ENCODE peak calls at places on chromosome 1, in ten cellular contexts. M is NCI-H1436; K is HT1080; P is HuH-7.5; E is Ammon's horn; S is AG10803; N is NCI-H345; Y is fibroblast of the conjunctiva; I is activated CD4-positive, alpha-beta T cell treated with anti-CD3 and anti-CD28 coated beads for 36 hours; C is left lung. T is an unnamed sample.

GRCh38 chr1:54768093-54768492 is 3.8 kb upstream of the PARS2 start:
- DNase-seq in Y (no peak), M (peak; percentile 13), N (no peak), C (no peak), E (peak; percentile 49), S (no peak), K (no peak), P (no peak), I (peak; percentile 25), T (no peak)

GRCh38 chr1:52056937-52057231 is 789 bp downstream of the BTF3L4 start:
- DNase-seq in S (peak; percentile 80), E (no peak), M (no peak), P (no peak), K (no peak), I (no peak), Y (no peak), C (no peak), N (no peak), T (no peak)

GRCh38 chr1:189658381-189658780 is 819.3 kb downstream of the BRINP3 start:
- DNase-seq in I (no peak), N (no peak), Y (no peak), C (no peak), M (no peak), K (peak; percentile 11), E (peak; percentile 47), P (no peak), S (no peak), T (no peak)

GRCh38 chr1:181161170-181161870 is 72.8 kb downstream of the IER5 start:
- DNase-seq in Y (no peak), M (no peak), I (no peak), P (no peak), E (no peak), S (no peak), N (no peak), C (no peak), K (peak; percentile 61), T (no peak)

GRCh38 chr1:52927219-52928082 is at the start of gene SCP2:
- DNase-seq in K (peak; percentile 26), C (peak; percentile 95), Y (peak; percentile 31), M (peak; percentile 70), I (peak; percentile 90), S (peak; percentile 70), P (peak; percentile 75), E (peak; percentile 81), N (peak; percentile 68), T (no peak)

GRCh38 chr1:112605633-112606327 is 13.2 kb downstream of the ST7L start:
- DNase-seq in P (no peak), N (no peak), K (peak; percentile 27), I (no peak), Y (no peak), C (no peak), M (no peak), E (no peak), S (peak; percentile 4), T (no peak)

GRCh38 chr1:77900687-77901293 is 12.4 kb downstream of the NEXN start:
- DNase-seq in K (peak; percentile 64), C (no peak), I (peak; percentile 32), S (peak; percentile 69), P (no peak), Y (peak; percentile 70), N (peak; percentile 36), E (peak; percentile 78), M (peak; percentile 5), T (peak; percentile 40)

GRCh38 chr1:91124989-91125417 is 103.2 kb upstream of the ZNF644 start:
- DNase-seq in M (no peak), Y (peak; percentile 2), S (peak; percentile 28), K (no peak), N (no peak), I (peak; percentile 66), E (peak; percentile 12), P (no peak), C (no peak), T (no peak)

GRCh38 chr1:91744973-91745648 is 140.8 kb downstream of the TGFBR3 start:
- DNase-seq in N (peak; percentile 5), P (no peak), M (no peak), C (no peak), E (no peak), I (no peak), Y (peak; percentile 83), S (peak; percentile 61), K (no peak), T (no peak)

GRCh38 chr1:165910764-165911421 is 83.5 kb downstream of the UCK2 start:
- DNase-seq in Y (no peak), K (no peak), N (no peak), S (no peak), C (no peak), M (no peak), P (peak; percentile 49), E (no peak), I (no peak), T (no peak)

GRCh38 chr1:62229932-62230331 is 35.3 kb downstream of the L1TD1 start:
- DNase-seq in N (no peak), E (no peak), S (no peak), P (no peak), M (no peak), K (no peak), I (no peak), C (no peak), Y (no peak), T (no peak)

GRCh38 chr1:62722796-62723195 is 34.6 kb upstream of the DOCK7 start:
- DNase-seq in N (no peak), I (no peak), Y (no peak), E (no peak), K (no peak), P (no peak), M (no peak), S (no peak), C (no peak), T (no peak)

GRCh38 chr1:224700915-224701531 is 84.9 kb downstream of the CNIH3 start:
- DNase-seq in E (no peak), Y (peak; percentile 20), N (peak; percentile 2), K (peak; percentile 42), C (no peak), P (no peak), I (peak; percentile 25), S (peak; percentile 21), M (peak; percentile 18), T (no peak)

GRCh38 chr1:71737768-71738167 is 544.6 kb downstream of the NEGR1 start:
- DNase-seq in M (no peak), I (no peak), S (no peak), E (no peak), K (no peak), C (no peak), N (no peak), Y (no peak), P (no peak), T (no peak)

GRCh38 chr1:118921994-118922393 is 66.1 kb downstream of the TBX15 start:
- DNase-seq in C (no peak), M (no peak), N (no peak), S (no peak), P (no peak), E (no peak), K (no peak), I (no peak), Y (no peak), T (no peak)

GRCh38 chr1:109979489-109980091 is 5.0 kb upstream of the AHCYL1 start:
- DNase-seq in E (no peak), N (no peak), I (no peak), C (no peak), M (no peak), K (peak; percentile 88), S (peak; percentile 79), Y (no peak), P (no peak), T (no peak)

GRCh38 chr1:26291939-26292338 is 12.1 kb downstream of the SH3BGRL3 start:
- DNase-seq in S (no peak), N (no peak), P (no peak), I (no peak), Y (no peak), K (no peak), M (no peak), E (no peak), C (no peak), T (no peak)

GRCh38 chr1:76238094-76238551 is 163.6 kb downstream of the ST6GALNAC3 start:
- DNase-seq in S (peak; percentile 45), N (no peak), E (no peak), P (no peak), C (no peak), M (no peak), I (no peak), Y (no peak), K (peak; percentile 21), T (no peak)

GRCh38 chr1:36732038-36732402 is 249.3 kb upstream of the CSF3R start:
- DNase-seq in M (no peak), C (no peak), Y (no peak), S (no peak), I (no peak), P (no peak), K (no peak), N (no peak), E (no peak), T (no peak)

GRCh38 chr1:15870421-15870820 is 22.9 kb downstream of the SPEN start:
- DNase-seq in I (no peak), E (no peak), C (no peak), S (no peak), M (no peak), N (no peak), Y (no peak), P (no peak), K (no peak), T (no peak)

GRCh38 chr1:11802973-11803885 is 2.5 kb downstream of the MTHFR start:
- DNase-seq in Y (peak; percentile 96), P (no peak), K (peak; percentile 78), C (peak; percentile 95), I (peak; percentile 85), M (peak; percentile 84), N (peak; percentile 57), E (peak; percentile 86), S (peak; percentile 96), T (peak; percentile 10)

GRCh38 chr1:155175927-155176371 is 2.3 kb downstream of the TRIM46 start:
- DNase-seq in N (peak; percentile 44), P (no peak), S (no peak), E (peak; percentile 39), Y (no peak), M (peak; percentile 14), I (peak; percentile 65), C (peak; percentile 65), K (peak; percentile 10), T (no peak)

GRCh38 chr1:62438163-62438562 is 1.3 kb downstream of the USP1 start:
- DNase-seq in K (peak; percentile 6), S (no peak), E (no peak), I (no peak), C (no peak), N (no peak), M (no peak), Y (no peak), P (no peak), T (no peak)

GRCh38 chr1:31571340-31572295 is 4.7 kb upstream of the TINAGL1 start:
- DNase-seq in M (no peak), N (no peak), S (no peak), I (no peak), K (no peak), P (no peak), Y (no peak), E (no peak), C (peak; percentile 28), T (no peak)

GRCh38 chr1:63116016-63116415 is 206.4 kb upstream of the FOXD3 start:
- DNase-seq in N (no peak), M (no peak), I (no peak), Y (no peak), K (peak; percentile 67), P (no peak), S (no peak), E (no peak), C (no peak), T (no peak)

GRCh38 chr1:244657421-244657820 is 4.5 kb downstream of the DESI2 start:
- DNase-seq in K (no peak), M (no peak), N (no peak), I (no peak), P (no peak), E (no peak), S (no peak), Y (no peak), C (no peak), T (no peak)

GRCh38 chr1:51317798-51318197 is 12.6 kb downstream of the TTC39A start:
- DNase-seq in K (no peak), P (no peak), E (no peak), M (no peak), Y (no peak), S (no peak), N (no peak), I (no peak), C (no peak), T (no peak)

GRCh38 chr1:212712451-212713303 is 13.0 kb upstream of the BATF3 start:
- DNase-seq in Y (no peak), P (no peak), I (peak; percentile 48), S (peak; percentile 88), E (no peak), C (no peak), K (peak; percentile 81), M (no peak), N (no peak), T (peak; percentile 30)